ENCODE peak calls at places on chromosome 17, in four cellular contexts. K is K562, U is HepG2, M is GM12878. H is an unnamed sample.

GRCh38 chr17:50365649-50366393 is 7.2 kb downstream of the MRPL27 start:
- DNase-seq in U (no peak), M (no peak), K (no peak), H (no peak)

GRCh38 chr17:45784583-45785372 is 658 bp downstream of the CRHR1 start:
- DNase-seq in U (peak), K (peak), M (no peak), H (no peak)

GRCh38 chr17:33832295-33832694 is 422.8 kb upstream of the CCL2 start:
- DNase-seq in K (no peak), M (no peak), U (no peak), H (no peak)

GRCh38 chr17:80938556-80938955 is 53.1 kb upstream of the CHMP6 start:
- DNase-seq in M (no peak), K (no peak), U (no peak), H (no peak)

GRCh38 chr17:40307001-40307690 is 1.8 kb upstream of the RARA start:
- DNase-seq in M (no peak), K (no peak), U (no peak), H (no peak)

GRCh38 chr17:65022751-65023421 is 33.7 kb downstream of the GNA13 start:
- DNase-seq in U (peak), K (no peak), M (peak), H (peak)

GRCh38 chr17:32015245-32016013 is 8.2 kb downstream of the LRRC37B start:
- DNase-seq in K (no peak), U (no peak), M (no peak), H (peak)

GRCh38 chr17:4777969-4778760 is 6.5 kb downstream of the TM4SF5 start:
- DNase-seq in K (no peak), M (no peak), U (peak), H (peak)

GRCh38 chr17:58309918-58310259 is 18.7 kb downstream of the TSPOAP1 start:
- DNase-seq in K (no peak), U (no peak), M (no peak), H (no peak)

GRCh38 chr17:81417049-81417878 is 22.0 kb downstream of the BAHCC1 start:
- DNase-seq in M (no peak), K (no peak), U (no peak), H (no peak)

GRCh38 chr17:50683434-50684287 is 24.1 kb downstream of the ANKRD40 start:
- DNase-seq in K (no peak), M (no peak), U (no peak), H (no peak)

GRCh38 chr17:9195346-9195870 is 174.1 kb downstream of the NTN1 start:
- DNase-seq in M (no peak), U (no peak), K (no peak), H (no peak)

GRCh38 chr17:17206149-17206912 is at the start of gene PLD6:
- DNase-seq in M (peak), U (peak), K (peak), H (peak)

GRCh38 chr17:31200287-31200686 is 96.8 kb downstream of the OMG start:
- DNase-seq in K (no peak), M (no peak), U (no peak), H (peak)

GRCh38 chr17:79916991-79917901 is 78.0 kb upstream of the CBX4 start:
- DNase-seq in U (no peak), K (no peak), M (no peak), H (no peak)

GRCh38 chr17:74450925-74451403 is 15.5 kb upstream of the CD300A start:
- DNase-seq in U (no peak), K (no peak), M (no peak), H (no peak)

GRCh38 chr17:33523577-33523981 is 230.5 kb upstream of the ASIC2 start:
- DNase-seq in K (no peak), U (no peak), M (no peak), H (no peak)

GRCh38 chr17:21285164-21286065 is 904 bp downstream of the MAP2K3 start:
- DNase-seq in U (no peak), K (no peak), M (no peak), H (peak)

GRCh38 chr17:40248507-40248906 is 29.4 kb downstream of the WIPF2 start:
- DNase-seq in U (no peak), K (peak), M (no peak), H (no peak)

GRCh38 chr17:81508639-81509047 is 4.0 kb downstream of the ACTG1 start:
- DNase-seq in K (no peak), M (no peak), U (peak), H (peak)

GRCh38 chr17:58336456-58337094 is 8.0 kb upstream of the TSPOAP1 start:
- DNase-seq in M (no peak), U (no peak), K (no peak), H (peak)

GRCh38 chr17:76268015-76268749 is 3.0 kb downstream of the UBALD2 start:
- DNase-seq in M (peak), K (peak), U (no peak), H (peak)

GRCh38 chr17:27502526-27503324 is 46.5 kb downstream of the KSR1 start:
- DNase-seq in M (no peak), K (no peak), U (no peak), H (peak)

DNA sequence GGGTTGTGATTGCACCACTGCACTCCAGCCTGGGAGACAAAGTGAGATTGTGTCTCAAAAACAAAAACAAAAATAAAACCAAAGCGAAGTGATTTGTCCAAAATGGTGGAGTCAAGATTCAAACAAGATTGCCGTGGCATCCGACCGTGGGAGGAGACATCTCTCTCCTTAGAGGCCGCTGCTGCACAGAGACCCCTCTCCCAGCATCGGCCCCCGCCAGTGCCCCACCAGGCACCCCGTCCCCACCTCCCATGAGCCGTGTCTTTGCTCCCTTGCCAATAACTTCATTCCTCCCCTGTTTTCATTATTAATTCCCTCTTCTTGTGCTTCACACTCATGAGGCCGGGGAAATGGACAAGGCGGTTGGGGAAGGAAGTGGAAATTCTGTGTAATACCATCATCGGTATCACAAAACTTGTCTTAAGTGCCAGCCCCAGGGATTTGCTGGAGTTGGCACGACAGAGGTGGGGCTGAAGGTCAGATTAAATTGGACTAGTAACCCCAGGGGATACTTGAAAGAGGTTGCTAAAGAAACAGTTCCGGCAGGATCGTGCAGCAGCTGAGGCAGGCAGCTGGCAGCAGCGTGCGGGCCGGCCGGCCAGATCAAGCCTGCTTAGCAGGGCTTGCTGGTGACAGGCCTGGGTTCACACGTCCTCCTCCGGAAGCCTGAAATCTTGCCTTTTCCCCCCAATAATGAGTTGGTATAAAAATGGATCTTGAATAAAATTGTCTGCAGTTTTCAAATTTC is 66.8 kb downstream of the RTN4RL1 start:
- DNase-seq in U (no peak), M (no peak), K (no peak), H (no peak)
- TF ChIP-seq BHLHE40 in U (no peak), M (no peak), K (no peak), H (no peak)

GRCh38 chr17:2693561-2694380 is 17.8 kb downstream of the CLUH start:
- DNase-seq in U (no peak), K (peak), M (no peak), H (no peak)

GRCh38 chr17:2695961-2696760 is 15.4 kb downstream of the CLUH start:
- DNase-seq in M (no peak), U (no peak), K (peak), H (no peak)

GRCh38 chr17:2692781-2693135 is 18.8 kb downstream of the CLUH start:
- DNase-seq in M (no peak), U (no peak), K (no peak), H (no peak)

GRCh38 chr17:2695243-2695960 is 16.2 kb downstream of the CLUH start:
- DNase-seq in U (no peak), K (peak), M (no peak), H (no peak)

GRCh38 chr17:2694381-2695242 is 17.0 kb downstream of the CLUH start:
- DNase-seq in M (no peak), U (no peak), K (no peak), H (no peak)
- TF ChIP-seq MXI1 in M (no peak), U (no peak), K (no peak), H (no peak)

GRCh38 chr17:63790057-63790456 is 16.1 kb downstream of the DDX42 start:
- DNase-seq in M (no peak), U (no peak), K (no peak), H (no peak)

GRCh38 chr17:63786117-63786516 is 12.1 kb downstream of the DDX42 start:
- DNase-seq in M (no peak), K (no peak), U (peak), H (no peak)

GRCh38 chr17:63785556-63785955 is 11.6 kb downstream of the DDX42 start:
- DNase-seq in K (no peak), M (no peak), U (no peak), H (peak)

GRCh38 chr17:63783522-63783921 is 9.6 kb downstream of the DDX42 start:
- DNase-seq in U (no peak), K (no peak), M (no peak), H (no peak)

DNA sequence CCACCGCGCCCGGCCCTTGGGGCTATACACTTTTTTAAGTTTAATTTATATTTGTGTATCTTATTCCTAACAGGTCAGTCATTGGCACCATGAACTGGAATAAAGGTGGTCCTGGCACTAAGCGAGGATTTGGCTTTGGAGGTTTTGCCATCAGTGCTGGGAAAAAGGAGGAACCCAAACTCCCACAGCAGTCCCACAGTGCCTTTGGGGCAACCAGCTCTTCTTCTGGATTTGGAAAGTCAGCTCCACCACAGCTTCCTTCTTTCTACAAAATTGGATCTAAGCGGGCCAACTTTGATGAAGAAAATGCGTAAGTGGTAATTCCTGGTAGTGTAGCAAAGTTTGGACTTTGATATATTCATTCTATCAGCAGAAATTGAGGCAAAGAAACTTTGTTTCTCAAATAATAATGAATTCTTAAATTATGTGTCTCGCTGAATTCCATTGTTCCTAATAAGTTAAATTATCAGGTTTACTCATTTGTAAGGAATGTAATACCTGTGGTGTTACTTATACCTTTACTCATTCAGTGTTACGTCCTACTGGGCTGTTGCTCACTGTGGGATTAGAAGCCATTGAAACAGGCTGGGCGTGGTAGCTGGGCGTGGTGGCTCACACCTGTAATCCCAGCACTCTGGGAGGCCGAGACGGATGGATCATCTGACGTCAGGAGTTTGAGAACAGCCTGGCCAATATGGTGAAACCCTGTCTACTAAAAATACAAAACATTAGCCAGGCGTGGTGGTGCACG is 13.2 kb downstream of the DDX42 start:
- DNase-seq in M (no peak), U (no peak), K (no peak), H (no peak)
- TF ChIP-seq BHLHE40 in M (no peak), U (no peak), K (no peak), H (no peak)

GRCh38 chr17:70945386-70945785 is 776.1 kb downstream of the KCNJ2 start:
- DNase-seq in K (no peak), U (no peak), M (no peak), H (no peak)
- TF ChIP-seq MXI1 in K (no peak), U (no peak), M (no peak), H (no peak)

DNA sequence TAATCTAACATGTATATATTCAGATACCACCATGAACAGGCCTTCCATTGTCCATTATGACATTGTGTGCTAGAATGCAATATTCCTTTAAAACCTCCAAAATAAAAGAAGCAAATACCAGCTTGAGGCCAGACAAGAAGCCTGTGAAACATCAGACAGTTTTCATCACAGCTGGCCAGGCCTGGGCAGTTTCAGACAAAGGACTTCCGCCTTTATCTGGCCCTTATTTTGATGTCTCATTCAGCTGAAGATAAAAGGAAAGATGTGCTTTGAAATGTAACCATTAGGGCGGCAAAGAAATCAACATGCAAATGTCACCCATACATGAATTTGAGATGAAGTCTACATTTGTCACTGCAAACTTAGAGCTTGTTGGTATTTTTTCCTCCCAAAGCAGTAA is 737.5 kb downstream of the KCNJ2 start:
- DNase-seq in K (no peak), M (no peak), U (no peak), H (peak)
- TF ChIP-seq BHLHE40 in K (no peak), M (no peak), U (no peak), H (no peak)

GRCh38 chr17:39174907-39175694 is 9.1 kb upstream of the ARL5C start:
- DNase-seq in M (no peak), K (peak), U (peak), H (peak)
- TF ChIP-seq MXI1 in M (no peak), K (no peak), U (no peak), H (no peak)

H was measured in IMR-90.